ENCODE peak calls at places on chromosomes 7 and 10, in five cellular contexts. One of them, this sample, is unnamed.

GRCh38 chr10:103949728-103950127 is 17.2 kb upstream of the SLK start:
- DNase-seq in H9: no peak
- DNase-seq in neuronal stem cell: no peak
- DNase-seq in trophoblast cell: no peak
- DNase-seq in H1: no peak
- DNase-seq in this sample: no peak

GRCh38 chr10:119496282-119496681 is 46.2 kb downstream of the RGS10 start:
- DNase-seq in H9: no peak
- DNase-seq in neuronal stem cell: no peak
- DNase-seq in trophoblast cell: peak; percentile 38
- DNase-seq in H1: no peak
- DNase-seq in this sample: peak; percentile 56

GRCh38 chr7:136400877-136401276 is 423.7 kb upstream of the MTPN start:
- DNase-seq in H9: no peak
- DNase-seq in neuronal stem cell: no peak
- DNase-seq in trophoblast cell: no peak
- DNase-seq in H1: no peak
- DNase-seq in this sample: no peak

GRCh38 chr10:79400567-79401004 is 44.8 kb downstream of the ZCCHC24 start:
- DNase-seq in H9: peak; percentile 60
- DNase-seq in neuronal stem cell: no peak
- DNase-seq in trophoblast cell: no peak
- DNase-seq in H1: peak; percentile 89
- DNase-seq in this sample: peak; percentile 42

GRCh38 chr10:36114913-36115312 is 472.8 kb upstream of the FZD8 start:
- DNase-seq in H9: no peak
- DNase-seq in neuronal stem cell: no peak
- DNase-seq in trophoblast cell: peak; percentile 2
- DNase-seq in H1: no peak
- DNase-seq in this sample: peak; percentile 64

GRCh38 chr10:111756541-111757061 is 427.0 kb downstream of the GPAM start:
- DNase-seq in H9: peak; percentile 84
- DNase-seq in neuronal stem cell: peak; percentile 36
- DNase-seq in trophoblast cell: peak; percentile 36
- DNase-seq in H1: peak; percentile 60
- DNase-seq in this sample: peak; percentile 6

GRCh38 chr7:988426-988911 is 5.5 kb downstream of the CYP2W1 start:
- DNase-seq in H9: no peak
- DNase-seq in neuronal stem cell: no peak
- DNase-seq in trophoblast cell: no peak
- DNase-seq in H1: no peak
- DNase-seq in this sample: no peak

GRCh38 chr7:100128602-100128963 is 1.8 kb downstream of the MBLAC1 start:
- DNase-seq in H9: no peak
- DNase-seq in neuronal stem cell: no peak
- DNase-seq in trophoblast cell: no peak
- DNase-seq in H1: no peak
- DNase-seq in this sample: no peak

GRCh38 chr10:99598781-99599481 is 21.3 kb downstream of the SLC25A28 start:
- DNase-seq in H9: no peak
- DNase-seq in neuronal stem cell: no peak
- DNase-seq in trophoblast cell: no peak
- DNase-seq in H1: no peak
- DNase-seq in this sample: no peak

GRCh38 chr7:82284936-82285519 is 158.5 kb downstream of the CACNA2D1 start:
- DNase-seq in H9: peak; percentile 60
- DNase-seq in neuronal stem cell: no peak
- DNase-seq in trophoblast cell: no peak
- DNase-seq in H1: no peak
- DNase-seq in this sample: no peak

GRCh38 chr7:15197359-15197977 is 294.9 kb upstream of the DGKB start:
- DNase-seq in H9: no peak
- DNase-seq in neuronal stem cell: no peak
- DNase-seq in trophoblast cell: no peak
- DNase-seq in H1: no peak
- DNase-seq in this sample: no peak

GRCh38 chr7:27661776-27662489 is 750 bp downstream of the HIBADH start:
- DNase-seq in H9: no peak
- DNase-seq in neuronal stem cell: no peak
- DNase-seq in trophoblast cell: peak; percentile 17
- DNase-seq in H1: no peak
- DNase-seq in this sample: peak; percentile 45

GRCh38 chr7:8114175-8114574 is 145.6 kb downstream of the GLCCI1 start:
- DNase-seq in H9: no peak
- DNase-seq in neuronal stem cell: no peak
- DNase-seq in trophoblast cell: no peak
- DNase-seq in H1: no peak
- DNase-seq in this sample: no peak

GRCh38 chr10:114697061-114697598 is 39.1 kb upstream of the ABLIM1 start:
- DNase-seq in H9: no peak
- DNase-seq in neuronal stem cell: no peak
- DNase-seq in trophoblast cell: no peak
- DNase-seq in H1: no peak
- DNase-seq in this sample: peak; percentile 40

GRCh38 chr7:2069472-2069860 is 163.3 kb downstream of the MAD1L1 start:
- DNase-seq in H9: no peak
- DNase-seq in neuronal stem cell: peak; percentile 57
- DNase-seq in trophoblast cell: no peak
- DNase-seq in H1: no peak
- DNase-seq in this sample: no peak

GRCh38 chr7:123624527-123625183 is 23.0 kb downstream of the ASB15 start:
- DNase-seq in H9: peak; percentile 79
- DNase-seq in neuronal stem cell: no peak
- DNase-seq in trophoblast cell: peak; percentile 66
- DNase-seq in H1: peak; percentile 83
- DNase-seq in this sample: no peak

GRCh38 chr7:958221-959200 is 4.0 kb upstream of the ADAP1 start:
- DNase-seq in H9: no peak
- DNase-seq in neuronal stem cell: no peak
- DNase-seq in trophoblast cell: no peak
- DNase-seq in H1: no peak
- DNase-seq in this sample: no peak

GRCh38 chr10:91590904-91591791 is 41.7 kb downstream of the PPP1R3C start:
- DNase-seq in H9: no peak
- DNase-seq in neuronal stem cell: no peak
- DNase-seq in trophoblast cell: no peak
- DNase-seq in H1: no peak
- DNase-seq in this sample: peak; percentile 98

GRCh38 chr10:131166486-131166885 is 145.0 kb downstream of the TCERG1L start:
- DNase-seq in H9: peak; percentile 16
- DNase-seq in neuronal stem cell: no peak
- DNase-seq in trophoblast cell: no peak
- DNase-seq in H1: no peak
- DNase-seq in this sample: no peak

GRCh38 chr7:113172726-113173125 is 54.4 kb upstream of the SMIM30 start:
- DNase-seq in H9: no peak
- DNase-seq in neuronal stem cell: no peak
- DNase-seq in trophoblast cell: no peak
- DNase-seq in H1: no peak
- DNase-seq in this sample: no peak
- H2BK12ac ChIP-seq in H9: no peak overlapping the region
- H2BK12ac ChIP-seq in neuronal stem cell: no peak overlapping the region
- H2BK12ac ChIP-seq in trophoblast cell: no peak overlapping the region
- H2BK12ac ChIP-seq in H1: no peak overlapping the region
- H2BK12ac ChIP-seq in this sample: no peak overlapping the region

GRCh38 chr7:36149694-36150452 is 3.2 kb upstream of the EEPD1 start:
- DNase-seq in H9: no peak
- DNase-seq in neuronal stem cell: no peak
- DNase-seq in trophoblast cell: no peak
- DNase-seq in H1: no peak
- DNase-seq in this sample: no peak

GRCh38 chr7:36152756-36153570 is at the start of gene EEPD1:
- DNase-seq in H9: peak; percentile 99
- DNase-seq in neuronal stem cell: peak; percentile 99
- DNase-seq in trophoblast cell: peak; percentile 99
- DNase-seq in H1: peak; percentile 100
- DNase-seq in this sample: peak; percentile 99

GRCh38 chr7:36154255-36155212 is 1.5 kb downstream of the EEPD1 start:
- DNase-seq in H9: no peak
- DNase-seq in neuronal stem cell: no peak
- DNase-seq in trophoblast cell: no peak
- DNase-seq in H1: no peak
- DNase-seq in this sample: no peak

GRCh38 chr7:36153571-36154097 is 580 bp downstream of the EEPD1 start:
- DNase-seq in H9: no peak
- DNase-seq in neuronal stem cell: peak; percentile 1
- DNase-seq in trophoblast cell: no peak
- DNase-seq in H1: peak; percentile 53
- DNase-seq in this sample: no peak

GRCh38 chr7:36151921-36152755 is 916 bp upstream of the EEPD1 start:
- DNase-seq in H9: no peak
- DNase-seq in neuronal stem cell: no peak
- DNase-seq in trophoblast cell: no peak
- DNase-seq in H1: no peak
- DNase-seq in this sample: peak; percentile 3
- H3K27ac ChIP-seq in H9: no peak overlapping the region
- H3K27ac ChIP-seq in neuronal stem cell: no peak overlapping the region
- H3K27ac ChIP-seq in trophoblast cell: no peak overlapping the region
- H3K27ac ChIP-seq in H1: no peak overlapping the region
- H3K27ac ChIP-seq in this sample: no peak overlapping the region

DNA sequence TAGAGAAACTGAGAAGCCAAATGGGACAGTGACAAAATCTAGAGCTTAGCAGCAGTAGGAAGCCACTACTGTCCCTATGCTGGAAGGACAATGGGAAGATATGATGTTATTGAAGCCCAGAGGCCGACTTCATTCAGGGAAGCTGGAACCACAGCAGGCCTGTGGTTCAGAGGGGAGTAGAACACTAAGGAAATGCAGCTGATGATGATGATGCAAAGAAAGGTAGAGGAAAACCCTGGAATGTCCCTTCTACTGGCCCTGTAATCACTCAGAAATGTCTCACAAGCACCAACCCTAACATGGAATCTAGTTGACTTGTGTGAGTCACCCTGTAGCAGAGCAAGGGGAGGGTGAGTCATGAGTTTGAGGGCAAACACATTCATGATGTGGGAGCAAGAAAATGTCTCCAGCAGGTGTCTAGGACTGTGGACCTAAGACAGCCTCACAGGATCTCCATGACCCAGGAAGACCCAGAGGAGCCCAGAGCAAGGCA is 37.1 kb upstream of the LRRC17 start:
- DNase-seq in H9: no peak
- DNase-seq in neuronal stem cell: no peak
- DNase-seq in trophoblast cell: peak; percentile 82
- DNase-seq in H1: no peak
- DNase-seq in this sample: peak; percentile 99
- H2AK5ac ChIP-seq in H9: no peak overlapping the region
- H2AK5ac ChIP-seq in neuronal stem cell: no peak overlapping the region
- H2AK5ac ChIP-seq in trophoblast cell: no peak overlapping the region
- H2AK5ac ChIP-seq in H1: no peak overlapping the region
- H2AK5ac ChIP-seq in this sample: peak overlapping the region; percentile 75

GRCh38 chr7:25460426-25460825 is 232.1 kb upstream of the NPVF start:
- DNase-seq in H9: no peak
- DNase-seq in neuronal stem cell: no peak
- DNase-seq in trophoblast cell: no peak
- DNase-seq in H1: no peak
- DNase-seq in this sample: no peak

GRCh38 chr7:25456467-25457171 is 228.3 kb upstream of the NPVF start:
- DNase-seq in H9: no peak
- DNase-seq in neuronal stem cell: no peak
- DNase-seq in trophoblast cell: no peak
- DNase-seq in H1: no peak
- DNase-seq in this sample: peak; percentile 14

GRCh38 chr7:25455649-25456251 is 227.5 kb upstream of the NPVF start:
- DNase-seq in H9: no peak
- DNase-seq in neuronal stem cell: no peak
- DNase-seq in trophoblast cell: no peak
- DNase-seq in H1: no peak
- DNase-seq in this sample: no peak

DNA sequence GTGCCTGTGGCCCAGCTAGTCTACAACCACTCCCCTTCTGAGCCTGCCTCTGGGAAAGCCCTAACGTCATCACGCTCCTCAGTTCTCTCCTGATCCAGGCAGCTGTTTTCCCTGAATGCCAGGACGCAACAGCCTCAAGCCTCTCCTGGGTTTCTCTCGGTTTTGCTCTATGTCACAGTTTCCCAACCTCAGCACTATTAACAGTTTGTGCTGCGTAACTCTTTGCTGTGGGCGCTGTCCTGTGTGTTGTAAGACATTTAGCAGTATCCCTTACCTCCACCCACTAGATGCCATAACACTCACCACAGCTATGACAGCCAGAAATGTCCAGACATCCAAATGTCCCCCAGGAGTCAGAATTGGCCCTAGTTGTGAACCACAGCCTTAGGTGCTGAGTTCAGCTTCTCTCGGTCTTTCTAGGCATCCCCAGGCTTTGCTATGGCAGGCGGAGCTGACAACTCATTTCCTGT is 226.3 kb upstream of the NPVF start:
- DNase-seq in H9: no peak
- DNase-seq in neuronal stem cell: no peak
- DNase-seq in trophoblast cell: peak; percentile 3
- DNase-seq in H1: no peak
- DNase-seq in this sample: peak; percentile 23
- H2BK12ac ChIP-seq in H9: no peak overlapping the region
- H2BK12ac ChIP-seq in neuronal stem cell: no peak overlapping the region
- H2BK12ac ChIP-seq in trophoblast cell: no peak overlapping the region
- H2BK12ac ChIP-seq in H1: no peak overlapping the region
- H2BK12ac ChIP-seq in this sample: no peak overlapping the region

GRCh38 chr10:77290528-77291155 is 347.0 kb downstream of the KCNMA1 start:
- DNase-seq in H9: no peak
- DNase-seq in neuronal stem cell: no peak
- DNase-seq in trophoblast cell: peak; percentile 83
- DNase-seq in H1: no peak
- DNase-seq in this sample: peak; percentile 94
- H3K27ac ChIP-seq in H9: no peak overlapping the region
- H3K27ac ChIP-seq in neuronal stem cell: no peak overlapping the region
- H3K27ac ChIP-seq in trophoblast cell: peak overlapping the region; percentile 100
- H3K27ac ChIP-seq in H1: no peak overlapping the region
- H3K27ac ChIP-seq in this sample: peak overlapping the region; percentile 93

GRCh38 chr7:128744366-128744905 is 5.3 kb downstream of the CALU start:
- DNase-seq in H9: no peak
- DNase-seq in neuronal stem cell: no peak
- DNase-seq in trophoblast cell: no peak
- DNase-seq in H1: no peak
- DNase-seq in this sample: no peak
- H2AK5ac ChIP-seq in H9: no peak overlapping the region
- H2AK5ac ChIP-seq in neuronal stem cell: no peak overlapping the region
- H2AK5ac ChIP-seq in trophoblast cell: no peak overlapping the region
- H2AK5ac ChIP-seq in H1: no peak overlapping the region
- H2AK5ac ChIP-seq in this sample: no peak overlapping the region

GRCh38 chr10:97485647-97486281 is 12.5 kb downstream of the MMS19 start:
- DNase-seq in H9: no peak
- DNase-seq in neuronal stem cell: no peak
- DNase-seq in trophoblast cell: no peak
- DNase-seq in H1: no peak
- DNase-seq in this sample: no peak
- H2BK12ac ChIP-seq in H9: no peak overlapping the region
- H2BK12ac ChIP-seq in neuronal stem cell: no peak overlapping the region
- H2BK12ac ChIP-seq in trophoblast cell: no peak overlapping the region
- H2BK12ac ChIP-seq in H1: no peak overlapping the region
- H2BK12ac ChIP-seq in this sample: no peak overlapping the region